ENCODE peak calls at places on chromosomes 16 and 17, in seven cellular contexts. K is cardiac fibroblast, A is lower leg skin, I is SK-N-SH, P is OCI-LY7, W is heart right ventricle, V is tibial artery. Z is an unnamed sample.

GRCh38 chr17:44146375-44147346 is 4.9 kb downstream of the HROB start:
- DNase-seq in K (no peak), A (no peak), I (peak), P (no peak), W (no peak), V (no peak), Z (no peak)

GRCh38 chr17:21678451-21679081 is 13.8 kb upstream of the KCNJ18 start:
- DNase-seq in K (no peak), A (no peak), I (peak), P (no peak), W (no peak), V (no peak), Z (no peak)

GRCh38 chr17:72754513-72754912 is 338.0 kb downstream of the SLC39A11 start:
- DNase-seq in K (no peak), A (no peak), I (no peak), P (no peak), W (no peak), V (no peak), Z (no peak)

GRCh38 chr16:88920618-88921602 is 54.5 kb upstream of the PABPN1L start:
- DNase-seq in K (peak), A (peak), I (peak), P (no peak), W (peak), V (peak), Z (peak)

GRCh38 chr16:15440852-15441251 is 6.5 kb downstream of the BMERB1 start:
- DNase-seq in K (peak), A (no peak), I (no peak), P (no peak), W (no peak), V (no peak), Z (peak)

GRCh38 chr17:40032322-40033320 is 17.4 kb downstream of the CSF3 start:
- DNase-seq in K (no peak), A (no peak), I (no peak), P (no peak), W (peak), V (no peak), Z (no peak)

GRCh38 chr16:78599271-78599670 is 499.8 kb downstream of the WWOX start:
- DNase-seq in K (no peak), A (no peak), I (peak), P (no peak), W (no peak), V (no peak), Z (no peak)

GRCh38 chr17:73474370-73474988 is 162.7 kb upstream of the CDC42EP4 start:
- DNase-seq in K (peak), A (peak), I (peak), P (no peak), W (peak), V (peak), Z (peak)

GRCh38 chr17:40610359-40610758 is 37.3 kb downstream of the SMARCE1 start:
- DNase-seq in K (no peak), A (no peak), I (no peak), P (no peak), W (no peak), V (no peak), Z (no peak)

GRCh38 chr16:56910654-56911539 is 21.0 kb upstream of the HERPUD1 start:
- DNase-seq in K (peak), A (no peak), I (no peak), P (peak), W (no peak), V (peak), Z (peak)

GRCh38 chr17:38922538-38923291 is 2.7 kb upstream of the LASP1NB start:
- DNase-seq in K (peak), A (peak), I (peak), P (no peak), W (peak), V (peak), Z (peak)

GRCh38 chr16:51540259-51540658 is 389.2 kb upstream of the SALL1 start:
- DNase-seq in K (no peak), A (no peak), I (no peak), P (no peak), W (no peak), V (no peak), Z (peak)

GRCh38 chr16:4381072-4381934 is 9.7 kb downstream of the VASN start:
- DNase-seq in K (no peak), A (no peak), I (no peak), P (no peak), W (peak), V (no peak), Z (peak)

GRCh38 chr16:27315333-27316037 is 1.7 kb downstream of the IL4R start:
- DNase-seq in K (peak), A (peak), I (no peak), P (peak), W (peak), V (peak), Z (peak)

GRCh38 chr17:39485555-39485954 is 24.3 kb downstream of the CDK12 start:
- DNase-seq in K (peak), A (no peak), I (no peak), P (no peak), W (no peak), V (no peak), Z (peak)

GRCh38 chr17:83150369-83151055 is 71.1 kb downstream of the METRNL start:
- DNase-seq in K (no peak), A (peak), I (no peak), P (no peak), W (no peak), V (no peak), Z (no peak)

DNA sequence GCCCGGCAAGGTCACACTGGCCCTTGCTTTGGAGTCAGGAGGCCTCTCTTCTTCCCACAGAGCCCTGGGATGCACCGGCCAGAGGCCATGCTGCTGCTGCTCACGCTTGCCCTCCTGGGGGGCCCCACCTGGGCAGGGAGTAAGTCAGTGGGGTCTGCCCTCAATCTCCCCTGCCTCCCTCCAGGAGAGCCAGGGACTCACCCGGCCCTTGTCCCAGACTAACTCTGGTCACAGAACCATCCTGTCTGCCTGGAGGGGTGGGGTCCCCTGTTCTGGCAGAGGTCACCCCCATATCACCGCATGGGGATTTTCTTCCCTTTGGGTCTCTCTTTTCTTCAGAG is 222 bp downstream of the ZG16B start:
- DNase-seq in K (no peak), A (no peak), I (no peak), P (no peak), W (no peak), V (no peak), Z (no peak)
- H3K4me3 ChIP-seq in K (no peak), A (no peak), I (no peak), P (no peak), W (no peak), V (no peak), Z (no peak)

GRCh38 chr16:53545433-53545832 is 42.4 kb upstream of the AKTIP start:
- DNase-seq in K (no peak), A (no peak), I (no peak), P (no peak), W (no peak), V (no peak), Z (no peak)

GRCh38 chr16:53542283-53542682 is 39.3 kb upstream of the AKTIP start:
- DNase-seq in K (no peak), A (no peak), I (no peak), P (no peak), W (no peak), V (no peak), Z (no peak)

GRCh38 chr16:53549970-53550406 is 47.0 kb upstream of the AKTIP start:
- DNase-seq in K (peak), A (peak), I (peak), P (peak), W (no peak), V (peak), Z (peak)

GRCh38 chr16:53541326-53541725 is 38.3 kb upstream of the AKTIP start:
- DNase-seq in K (peak), A (no peak), I (no peak), P (no peak), W (no peak), V (no peak), Z (peak)

GRCh38 chr16:53546988-53547391 is 44.0 kb upstream of the AKTIP start:
- DNase-seq in K (peak), A (no peak), I (no peak), P (no peak), W (no peak), V (no peak), Z (peak)
- TF ChIP-seq CTCF in K (peak), A (no peak), I (peak), P (peak), W (no peak), V (no peak), Z (no peak)

GRCh38 chr16:24624102-24624501 is 84.7 kb downstream of the RBBP6 start:
- DNase-seq in K (no peak), A (no peak), I (no peak), P (no peak), W (no peak), V (no peak), Z (no peak)
- H3K4me3 ChIP-seq in K (no peak), A (no peak), I (no peak), P (no peak), W (no peak), V (no peak), Z (no peak)

GRCh38 chr17:66018786-66019185 is 173.1 kb downstream of the CEP112 start:
- DNase-seq in K (no peak), A (no peak), I (no peak), P (peak), W (no peak), V (no peak), Z (no peak)

GRCh38 chr17:66016231-66016630 is 175.7 kb downstream of the CEP112 start:
- DNase-seq in K (no peak), A (no peak), I (no peak), P (no peak), W (no peak), V (no peak), Z (no peak)

GRCh38 chr17:66025551-66025950 is 166.4 kb downstream of the CEP112 start:
- DNase-seq in K (no peak), A (no peak), I (no peak), P (no peak), W (no peak), V (no peak), Z (peak)

GRCh38 chr17:66021757-66022156 is 170.2 kb downstream of the CEP112 start:
- DNase-seq in K (no peak), A (no peak), I (no peak), P (peak), W (no peak), V (no peak), Z (no peak)
- TF ChIP-seq CTCF in K (no peak), A (no peak), I (no peak), P (peak), W (no peak), V (no peak), Z (no peak)

GRCh38 chr17:48646183-48647102 is 20.3 kb upstream of the HOXB9 start:
- DNase-seq in K (no peak), A (no peak), I (peak), P (no peak), W (no peak), V (no peak), Z (no peak)

GRCh38 chr17:48645639-48646182 is 19.6 kb upstream of the HOXB9 start:
- DNase-seq in K (no peak), A (no peak), I (peak), P (no peak), W (no peak), V (no peak), Z (no peak)

GRCh38 chr17:48647103-48647963 is 21.2 kb upstream of the HOXB9 start:
- DNase-seq in K (no peak), A (no peak), I (peak), P (no peak), W (no peak), V (no peak), Z (peak)

GRCh38 chr17:48649741-48650140 is 23.6 kb upstream of the HOXB9 start:
- DNase-seq in K (no peak), A (no peak), I (no peak), P (no peak), W (no peak), V (no peak), Z (no peak)

DNA sequence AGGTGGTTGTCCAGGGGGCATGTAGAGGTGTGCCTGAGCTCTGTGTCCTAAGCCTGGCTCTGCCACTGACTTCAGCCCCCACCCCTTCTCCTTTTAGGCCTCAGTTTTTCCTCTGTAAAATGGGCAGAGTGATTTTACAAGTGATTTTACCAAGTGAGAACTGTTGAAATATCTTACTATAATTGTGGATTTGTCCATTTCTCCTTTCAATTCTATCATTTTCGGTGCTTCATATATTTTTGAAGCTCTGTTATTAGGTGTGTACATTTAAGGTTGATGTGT is 21.7 kb upstream of the HOXB9 start:
- DNase-seq in K (no peak), A (no peak), I (no peak), P (no peak), W (no peak), V (no peak), Z (no peak)
- H3K4me3 ChIP-seq in K (no peak), A (no peak), I (no peak), P (no peak), W (no peak), V (no peak), Z (no peak)

GRCh38 chr16:12815361-12815760 is 11.7 kb upstream of the CPPED1 start:
- DNase-seq in K (no peak), A (no peak), I (no peak), P (no peak), W (no peak), V (no peak), Z (peak)
- TF ChIP-seq CTCF in K (no peak), A (no peak), I (peak), P (no peak), W (no peak), V (no peak), Z (peak)

DNA sequence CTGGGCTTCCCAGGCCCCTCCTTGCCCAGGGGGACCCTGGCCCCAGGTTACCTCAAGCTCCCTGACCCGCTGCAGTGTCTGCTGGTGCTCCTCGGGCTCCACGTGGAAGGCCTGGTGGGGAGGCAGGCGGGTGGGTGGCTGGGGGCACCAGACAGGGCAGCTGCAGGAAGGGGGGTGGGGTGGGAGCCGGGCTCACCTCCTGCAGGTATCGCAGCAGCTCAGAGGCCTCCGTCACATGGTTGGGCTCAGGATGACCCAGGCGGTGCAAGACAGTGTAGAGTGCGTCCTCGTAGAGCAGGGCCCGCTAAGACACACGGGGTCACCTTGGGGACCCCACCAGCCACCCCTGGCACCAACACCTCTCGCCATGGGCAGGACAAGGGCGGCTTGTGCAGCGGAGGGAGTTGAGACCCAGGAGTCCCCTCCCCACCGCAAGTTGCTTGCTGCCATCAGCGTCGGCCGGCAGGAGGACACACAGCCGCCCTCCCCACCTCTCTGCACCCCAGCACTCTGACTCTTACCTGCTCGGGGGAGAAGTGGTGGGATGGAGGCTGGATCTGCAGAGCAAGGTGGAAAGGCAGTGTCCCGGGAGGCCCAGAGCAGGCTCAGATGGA is 1.1 kb downstream of the UNC13D start:
- DNase-seq in K (no peak), A (no peak), I (no peak), P (no peak), W (no peak), V (no peak), Z (no peak)
- H3K4me3 ChIP-seq in K (no peak), A (no peak), I (no peak), P (peak), W (no peak), V (no peak), Z (no peak)

Z was measured in foreskin fibroblast.